ENCODE peak calls at places on chromosomes 5 and 9, in six cellular contexts. One of them, this sample, is unnamed.

GRCh38 chr5:100854594-100854993 is 48.5 kb downstream of the ST8SIA4 start:
- DNase-seq in HepG2: no peak
- DNase-seq in SK-N-SH: no peak
- DNase-seq in K562: no peak
- DNase-seq in A549: no peak
- DNase-seq in NB4: no peak
- DNase-seq in this sample: no peak

GRCh38 chr5:172641359-172642045 is 439 bp downstream of the NEURL1B start:
- DNase-seq in HepG2: no peak
- DNase-seq in SK-N-SH: peak
- DNase-seq in K562: no peak
- DNase-seq in A549: peak
- DNase-seq in NB4: no peak
- DNase-seq in this sample: peak

GRCh38 chr9:106883626-106884190 is 20.7 kb downstream of the ZNF462 start:
- DNase-seq in HepG2: no peak
- DNase-seq in SK-N-SH: no peak
- DNase-seq in K562: no peak
- DNase-seq in A549: no peak
- DNase-seq in NB4: peak
- DNase-seq in this sample: no peak

GRCh38 chr9:123360161-123361085 is 4.4 kb downstream of the CRB2 start:
- DNase-seq in HepG2: peak
- DNase-seq in SK-N-SH: peak
- DNase-seq in K562: peak
- DNase-seq in A549: no peak
- DNase-seq in NB4: peak
- DNase-seq in this sample: peak

GRCh38 chr9:130423272-130423671 is 21.5 kb upstream of the ASS1 start:
- DNase-seq in HepG2: no peak
- DNase-seq in SK-N-SH: peak
- DNase-seq in K562: no peak
- DNase-seq in A549: no peak
- DNase-seq in NB4: no peak
- DNase-seq in this sample: no peak

GRCh38 chr5:67190443-67190842 is 6.2 kb downstream of the CD180 start:
- DNase-seq in HepG2: no peak
- DNase-seq in SK-N-SH: no peak
- DNase-seq in K562: no peak
- DNase-seq in A549: no peak
- DNase-seq in NB4: no peak
- DNase-seq in this sample: no peak

GRCh38 chr9:121670447-121670846 is 19.0 kb downstream of the DAB2IP start:
- DNase-seq in HepG2: no peak
- DNase-seq in SK-N-SH: no peak
- DNase-seq in K562: no peak
- DNase-seq in A549: no peak
- DNase-seq in NB4: no peak
- DNase-seq in this sample: no peak

GRCh38 chr5:32329395-32329834 is 16.7 kb upstream of the MTMR12 start:
- DNase-seq in HepG2: peak
- DNase-seq in SK-N-SH: peak
- DNase-seq in K562: peak
- DNase-seq in A549: peak
- DNase-seq in NB4: peak
- DNase-seq in this sample: peak

GRCh38 chr9:32384002-32384363 is 460 bp upstream of the ACO1 start:
- DNase-seq in HepG2: no peak
- DNase-seq in SK-N-SH: no peak
- DNase-seq in K562: no peak
- DNase-seq in A549: no peak
- DNase-seq in NB4: no peak
- DNase-seq in this sample: no peak

GRCh38 chr5:141343242-141343952 is at the start of gene PCDHGA3:
- DNase-seq in HepG2: no peak
- DNase-seq in SK-N-SH: no peak
- DNase-seq in K562: peak
- DNase-seq in A549: no peak
- DNase-seq in NB4: peak
- DNase-seq in this sample: no peak

GRCh38 chr5:119368238-119368630 is 12.4 kb downstream of the TNFAIP8 start:
- DNase-seq in HepG2: no peak
- DNase-seq in SK-N-SH: no peak
- DNase-seq in K562: no peak
- DNase-seq in A549: no peak
- DNase-seq in NB4: no peak
- DNase-seq in this sample: no peak

GRCh38 chr9:70595211-70595610 is 180.8 kb upstream of the KLF9 start:
- DNase-seq in HepG2: no peak
- DNase-seq in SK-N-SH: no peak
- DNase-seq in K562: no peak
- DNase-seq in A549: no peak
- DNase-seq in NB4: no peak
- DNase-seq in this sample: no peak

GRCh38 chr5:40410939-40411635 is 268.6 kb upstream of the PTGER4 start:
- DNase-seq in HepG2: no peak
- DNase-seq in SK-N-SH: no peak
- DNase-seq in K562: no peak
- DNase-seq in A549: no peak
- DNase-seq in NB4: peak
- DNase-seq in this sample: no peak

GRCh38 chr9:110426052-110426709 is 88.5 kb upstream of the TXNDC8 start:
- DNase-seq in HepG2: peak
- DNase-seq in SK-N-SH: no peak
- DNase-seq in K562: no peak
- DNase-seq in A549: no peak
- DNase-seq in NB4: peak
- DNase-seq in this sample: no peak

GRCh38 chr9:103152473-103152872 is 157.3 kb downstream of the CYLC2 start:
- DNase-seq in HepG2: no peak
- DNase-seq in SK-N-SH: peak
- DNase-seq in K562: no peak
- DNase-seq in A549: no peak
- DNase-seq in NB4: no peak
- DNase-seq in this sample: no peak

GRCh38 chr5:167414611-167415010 is 876.8 kb upstream of the WWC1 start:
- DNase-seq in HepG2: no peak
- DNase-seq in SK-N-SH: no peak
- DNase-seq in K562: no peak
- DNase-seq in A549: no peak
- DNase-seq in NB4: no peak
- DNase-seq in this sample: no peak

GRCh38 chr9:133741716-133742115 is 3.6 kb upstream of the SARDH start:
- DNase-seq in HepG2: no peak
- DNase-seq in SK-N-SH: no peak
- DNase-seq in K562: no peak
- DNase-seq in A549: no peak
- DNase-seq in NB4: no peak
- DNase-seq in this sample: no peak

GRCh38 chr5:112210430-112211005 is 208.6 kb downstream of the EPB41L4A start:
- DNase-seq in HepG2: peak
- DNase-seq in SK-N-SH: peak
- DNase-seq in K562: peak
- DNase-seq in A549: peak
- DNase-seq in NB4: peak
- DNase-seq in this sample: peak

GRCh38 chr9:114908104-114908621 is 22.2 kb downstream of the TNFSF8 start:
- DNase-seq in HepG2: peak
- DNase-seq in SK-N-SH: no peak
- DNase-seq in K562: no peak
- DNase-seq in A549: peak
- DNase-seq in NB4: no peak
- DNase-seq in this sample: no peak

GRCh38 chr5:102711525-102712240 is 43.4 kb upstream of the PAM start:
- DNase-seq in HepG2: no peak
- DNase-seq in SK-N-SH: no peak
- DNase-seq in K562: no peak
- DNase-seq in A549: no peak
- DNase-seq in NB4: no peak
- DNase-seq in this sample: no peak

GRCh38 chr5:17180957-17181723 is 36.3 kb upstream of the BASP1 start:
- DNase-seq in HepG2: peak
- DNase-seq in SK-N-SH: peak
- DNase-seq in K562: peak
- DNase-seq in A549: peak
- DNase-seq in NB4: no peak
- DNase-seq in this sample: no peak

GRCh38 chr9:36924071-36924470 is 110.0 kb downstream of the PAX5 start:
- DNase-seq in HepG2: peak
- DNase-seq in SK-N-SH: no peak
- DNase-seq in K562: peak
- DNase-seq in A549: peak
- DNase-seq in NB4: peak
- DNase-seq in this sample: no peak

GRCh38 chr9:110659891-110660541 is 8.6 kb upstream of the MUSK start:
- DNase-seq in HepG2: no peak
- DNase-seq in SK-N-SH: peak
- DNase-seq in K562: no peak
- DNase-seq in A549: no peak
- DNase-seq in NB4: no peak
- DNase-seq in this sample: no peak

GRCh38 chr9:137369111-137369787 is 53.7 kb downstream of the EXD3 start:
- DNase-seq in HepG2: no peak
- DNase-seq in SK-N-SH: no peak
- DNase-seq in K562: no peak
- DNase-seq in A549: no peak
- DNase-seq in NB4: no peak
- DNase-seq in this sample: peak

GRCh38 chr5:6395102-6395445 is 16.7 kb upstream of the MED10 start:
- DNase-seq in HepG2: no peak
- DNase-seq in SK-N-SH: no peak
- DNase-seq in K562: no peak
- DNase-seq in A549: no peak
- DNase-seq in NB4: no peak
- DNase-seq in this sample: no peak

GRCh38 chr5:6395621-6396020 is 17.3 kb upstream of the MED10 start:
- DNase-seq in HepG2: no peak
- DNase-seq in SK-N-SH: no peak
- DNase-seq in K562: no peak
- DNase-seq in A549: no peak
- DNase-seq in NB4: no peak
- DNase-seq in this sample: no peak

GRCh38 chr5:6396836-6397535 is 18.6 kb upstream of the MED10 start:
- DNase-seq in HepG2: no peak
- DNase-seq in SK-N-SH: no peak
- DNase-seq in K562: no peak
- DNase-seq in A549: no peak
- DNase-seq in NB4: no peak
- DNase-seq in this sample: no peak

GRCh38 chr5:6394429-6395101 is 16.2 kb upstream of the MED10 start:
- DNase-seq in HepG2: no peak
- DNase-seq in SK-N-SH: no peak
- DNase-seq in K562: no peak
- DNase-seq in A549: no peak
- DNase-seq in NB4: no peak
- DNase-seq in this sample: no peak

GRCh38 chr5:6396043-6396442 is 17.7 kb upstream of the MED10 start:
- DNase-seq in HepG2: no peak
- DNase-seq in SK-N-SH: no peak
- DNase-seq in K562: no peak
- DNase-seq in A549: no peak
- DNase-seq in NB4: no peak
- DNase-seq in this sample: no peak
- TF ChIP-seq MAX in HepG2: no peak
- TF ChIP-seq MAX in SK-N-SH: no peak
- TF ChIP-seq MAX in K562: no peak
- TF ChIP-seq MAX in A549: no peak
- TF ChIP-seq MAX in NB4: no peak
- TF ChIP-seq MAX in this sample: no peak

GRCh38 chr9:124730772-124731171 is 40.3 kb downstream of the NR6A1 start:
- DNase-seq in HepG2: no peak
- DNase-seq in SK-N-SH: no peak
- DNase-seq in K562: no peak
- DNase-seq in A549: no peak
- DNase-seq in NB4: no peak
- DNase-seq in this sample: no peak

GRCh38 chr9:124735121-124735520 is 36.0 kb downstream of the NR6A1 start:
- DNase-seq in HepG2: peak
- DNase-seq in SK-N-SH: no peak
- DNase-seq in K562: no peak
- DNase-seq in A549: no peak
- DNase-seq in NB4: peak
- DNase-seq in this sample: no peak

GRCh38 chr9:124739360-124739759 is 31.8 kb downstream of the NR6A1 start:
- DNase-seq in HepG2: no peak
- DNase-seq in SK-N-SH: no peak
- DNase-seq in K562: no peak
- DNase-seq in A549: no peak
- DNase-seq in NB4: no peak
- DNase-seq in this sample: no peak

GRCh38 chr9:124733964-124734740 is 37.0 kb downstream of the NR6A1 start:
- DNase-seq in HepG2: peak
- DNase-seq in SK-N-SH: no peak
- DNase-seq in K562: peak
- DNase-seq in A549: no peak
- DNase-seq in NB4: no peak
- DNase-seq in this sample: no peak
- TF ChIP-seq MAX in HepG2: peak
- TF ChIP-seq MAX in SK-N-SH: no peak
- TF ChIP-seq MAX in K562: no peak
- TF ChIP-seq MAX in A549: no peak
- TF ChIP-seq MAX in NB4: no peak
- TF ChIP-seq MAX in this sample: no peak

GRCh38 chr9:135463140-135463539 is 16.4 kb upstream of the PPP1R26 start:
- DNase-seq in HepG2: no peak
- DNase-seq in SK-N-SH: no peak
- DNase-seq in K562: peak
- DNase-seq in A549: peak
- DNase-seq in NB4: peak
- DNase-seq in this sample: no peak
- TF ChIP-seq MAX in HepG2: no peak
- TF ChIP-seq MAX in SK-N-SH: no peak
- TF ChIP-seq MAX in K562: peak
- TF ChIP-seq MAX in A549: no peak
- TF ChIP-seq MAX in NB4: peak
- TF ChIP-seq MAX in this sample: no peak

GRCh38 chr9:22107202-22107601 is 98.1 kb upstream of the CDKN2B start:
- DNase-seq in HepG2: no peak
- DNase-seq in SK-N-SH: no peak
- DNase-seq in K562: no peak
- DNase-seq in A549: no peak
- DNase-seq in NB4: no peak
- DNase-seq in this sample: no peak

GRCh38 chr9:22105005-22105722 is 96.1 kb upstream of the CDKN2B start:
- DNase-seq in HepG2: no peak
- DNase-seq in SK-N-SH: no peak
- DNase-seq in K562: no peak
- DNase-seq in A549: no peak
- DNase-seq in NB4: no peak
- DNase-seq in this sample: no peak

GRCh38 chr9:22100626-22101025 is 91.5 kb upstream of the CDKN2B start:
- DNase-seq in HepG2: no peak
- DNase-seq in SK-N-SH: no peak
- DNase-seq in K562: no peak
- DNase-seq in A549: no peak
- DNase-seq in NB4: no peak
- DNase-seq in this sample: no peak

GRCh38 chr9:22102347-22103053 is 93.4 kb upstream of the CDKN2B start:
- DNase-seq in HepG2: no peak
- DNase-seq in SK-N-SH: no peak
- DNase-seq in K562: no peak
- DNase-seq in A549: no peak
- DNase-seq in NB4: no peak
- DNase-seq in this sample: no peak

GRCh38 chr9:22103650-22104575 is 94.8 kb upstream of the CDKN2B start:
- DNase-seq in HepG2: no peak
- DNase-seq in SK-N-SH: no peak
- DNase-seq in K562: no peak
- DNase-seq in A549: no peak
- DNase-seq in NB4: no peak
- DNase-seq in this sample: no peak
- TF ChIP-seq MAX in HepG2: no peak
- TF ChIP-seq MAX in SK-N-SH: no peak
- TF ChIP-seq MAX in K562: no peak
- TF ChIP-seq MAX in A549: no peak
- TF ChIP-seq MAX in NB4: no peak
- TF ChIP-seq MAX in this sample: no peak

This sample was measured in WTC11.